ENCODE peak calls at places on chromosome 12, in five cellular contexts. M is RPMI8226; P is OCI-LY7; W is stimulated activated CD4-positive, alpha-beta T cell treated with anti-CD3 and anti-CD28 coated beads, Interleukin-15, amount 100 ng/mL, for 24 hours; S is HT1080. Z is an unnamed sample.

GRCh38 chr12:70290126-70290525 is 46.9 kb downstream of the CNOT2 start:
- DNase-seq in S (no peak), W (no peak), M (no peak), P (no peak), Z (no peak)

GRCh38 chr12:57845478-57846284 is 848 bp downstream of the CTDSP2 start:
- DNase-seq in P (peak), M (peak), W (peak), S (peak), Z (peak)

GRCh38 chr12:96197503-96198272 is 3.5 kb downstream of the ELK3 start:
- DNase-seq in P (no peak), S (peak), M (no peak), W (no peak), Z (no peak)

GRCh38 chr12:111730420-111730819 is 36.3 kb upstream of the ALDH2 start:
- DNase-seq in M (no peak), P (peak), S (no peak), W (no peak), Z (no peak)

GRCh38 chr12:10574307-10574706 is 39.1 kb downstream of the MAGOHB start:
- DNase-seq in W (no peak), S (no peak), P (no peak), M (no peak), Z (no peak)

GRCh38 chr12:21354641-21355040 is 18.1 kb upstream of the IAPP start:
- DNase-seq in W (no peak), S (peak), P (no peak), M (no peak), Z (no peak)

GRCh38 chr12:115306380-115306779 is 622.4 kb upstream of the TBX3 start:
- DNase-seq in S (no peak), M (no peak), W (no peak), P (no peak), Z (no peak)

GRCh38 chr12:84508943-84509342 is 403.7 kb downstream of the SLC6A15 start:
- DNase-seq in M (no peak), W (no peak), P (no peak), S (no peak), Z (no peak)

GRCh38 chr12:18828483-18828882 is 90.6 kb downstream of the CAPZA3 start:
- DNase-seq in S (no peak), P (no peak), M (no peak), W (no peak), Z (no peak)

GRCh38 chr12:58847876-58848600 is 72.3 kb downstream of the LRIG3 start:
- DNase-seq in P (no peak), W (no peak), M (no peak), S (no peak), Z (no peak)

GRCh38 chr12:2264622-2265306 is 212.0 kb downstream of the CACNA1C start:
- DNase-seq in S (no peak), M (no peak), P (no peak), W (no peak), Z (no peak)

GRCh38 chr12:56358836-56359532 is 923 bp downstream of the STAT2 start:
- DNase-seq in W (no peak), S (peak), M (peak), P (peak), Z (peak)

GRCh38 chr12:70733385-70733784 is 96.2 kb upstream of the PTPRB start:
- DNase-seq in S (peak), M (peak), W (no peak), P (peak), Z (no peak)

GRCh38 chr12:99707883-99708282 is 60.3 kb downstream of the GARIN6 start:
- DNase-seq in S (no peak), P (no peak), M (no peak), W (no peak), Z (no peak)

GRCh38 chr12:52241205-52241842 is 8.3 kb downstream of the KRT7 start:
- DNase-seq in W (no peak), P (no peak), S (no peak), M (no peak), Z (no peak)

GRCh38 chr12:121050725-121051124 is 11.7 kb upstream of the OASL start:
- DNase-seq in S (peak), M (no peak), P (no peak), W (no peak), Z (no peak)

GRCh38 chr12:112677050-112677765 is 114.3 kb upstream of the RPH3A start:
- DNase-seq in M (no peak), W (no peak), S (no peak), P (no peak), Z (no peak)

GRCh38 chr12:104056419-104056972 is 6.5 kb upstream of the GLT8D2 start:
- DNase-seq in M (no peak), P (no peak), W (no peak), S (no peak), Z (no peak)

GRCh38 chr12:66352197-66352596 is 49.9 kb downstream of the HELB start:
- DNase-seq in S (peak), P (peak), M (no peak), W (no peak), Z (no peak)

GRCh38 chr12:72133497-72134055 is 138.6 kb upstream of the TRHDE start:
- DNase-seq in M (no peak), W (no peak), P (no peak), S (peak), Z (no peak)